ENCODE peak calls at places on chromosomes 7 and 10, in five cellular contexts. E is lower leg skin, I is dorsolateral prefrontal cortex, O is PC-3, Q is suprapubic skin. A is an unnamed sample.

GRCh38 chr7:138460176-138460648 is at the start of gene TRIM24:
- DNase-seq in O (no peak), E (peak; percentile 95), I (no peak), Q (peak; percentile 98), A (no peak)

GRCh38 chr10:78381072-78381471 is 347.4 kb downstream of the RPS24 start:
- DNase-seq in Q (no peak), I (no peak), E (no peak), O (no peak), A (no peak)

GRCh38 chr10:133156674-133157579 is 3.1 kb upstream of the KNDC1 start:
- DNase-seq in Q (peak; percentile 38), O (no peak), E (no peak), I (no peak), A (no peak)

GRCh38 chr10:122703483-122704448 is 4.1 kb upstream of the C10orf120 start:
- DNase-seq in I (peak; percentile 30), Q (no peak), E (no peak), O (peak; percentile 68), A (peak; percentile 2)

GRCh38 chr10:90872648-90873020 is 860 bp downstream of the RPP30 start:
- DNase-seq in O (no peak), E (no peak), Q (no peak), I (no peak), A (no peak)

GRCh38 chr10:11713186-11713743 is 28.9 kb upstream of the ECHDC3 start:
- DNase-seq in E (no peak), Q (no peak), I (no peak), O (no peak), A (no peak)

GRCh38 chr10:33204049-33204448 is 130.4 kb downstream of the NRP1 start:
- DNase-seq in Q (no peak), I (no peak), O (no peak), E (no peak), A (no peak)

GRCh38 chr10:74753295-74754211 is 72.8 kb upstream of the KAT6B start:
- DNase-seq in E (no peak), O (peak; percentile 100), I (no peak), Q (peak; percentile 64), A (peak; percentile 98)

GRCh38 chr10:34343764-34344163 is 471.3 kb downstream of the PARD3 start:
- DNase-seq in E (no peak), O (peak; percentile 79), I (no peak), Q (no peak), A (no peak)

GRCh38 chr10:7291487-7292113 is 119.2 kb downstream of the SFMBT2 start:
- DNase-seq in O (no peak), E (no peak), Q (no peak), I (no peak), A (no peak)

GRCh38 chr10:122196218-122196617 is 74.9 kb upstream of the BTBD16 start:
- DNase-seq in Q (no peak), E (no peak), O (no peak), I (no peak), A (no peak)

GRCh38 chr7:39613577-39613976 is 9.8 kb upstream of the RALA start:
- DNase-seq in E (no peak), Q (no peak), O (peak; percentile 32), I (no peak), A (no peak)

DNA sequence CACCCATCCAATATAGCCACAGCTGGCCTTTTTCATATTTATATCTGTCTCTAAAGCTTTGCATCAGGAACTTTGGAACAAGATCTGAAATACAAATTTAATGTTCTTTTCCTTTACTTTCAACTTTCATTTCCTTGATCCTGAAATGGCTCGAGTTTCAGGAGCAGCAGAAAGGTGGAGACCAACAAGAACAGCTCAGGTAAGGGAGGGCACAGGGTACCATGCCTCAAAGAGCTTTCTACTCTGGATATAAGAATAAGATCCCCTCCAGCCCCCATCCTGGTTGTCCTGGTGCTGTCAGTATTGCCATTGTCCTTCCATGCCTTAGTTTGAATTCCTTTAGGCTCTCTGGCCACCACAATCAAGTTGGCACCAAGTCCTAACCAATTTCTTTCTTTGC is 12.5 kb upstream of the CALU start:
- DNase-seq in O (no peak), E (no peak), Q (no peak), I (no peak), A (no peak)
- H3K4me3 ChIP-seq in O (no peak overlapping the region), E (no peak overlapping the region), Q (no peak overlapping the region), I (no peak overlapping the region), A (no peak overlapping the region)

GRCh38 chr7:69502358-69502757 is 95.9 kb upstream of the AUTS2 start:
- DNase-seq in I (no peak), E (no peak), Q (no peak), O (no peak), A (no peak)
- TF ChIP-seq CTCF in I (no peak), E (no peak), Q (no peak), O (no peak), A (no peak)

GRCh38 chr7:10888861-10889260 is 84.8 kb upstream of the PHF14 start:
- DNase-seq in E (no peak), O (no peak), Q (no peak), I (no peak), A (no peak)
- H3K4me3 ChIP-seq in E (no peak overlapping the region), O (no peak overlapping the region), Q (no peak overlapping the region), I (no peak overlapping the region), A (no peak overlapping the region)

GRCh38 chr7:84196007-84196551 is 1.5 kb upstream of the SEMA3A start:
- DNase-seq in E (no peak), Q (no peak), O (no peak), I (no peak), A (no peak)
- TF ChIP-seq CTCF in E (no peak), Q (no peak), O (no peak), I (no peak), A (no peak)

A was measured in HFF-Myc.